ENCODE peak calls at places on chromosomes 7 and 10, in ten cellular contexts. B is hypothalamus; O is upper lobe of right lung; C is NCI-H774; D is stimulated activated CD4-positive, alpha-beta T cell treated with anti-CD3 and anti-CD28 coated beads, Interleukin-1b, Interleukin-23, amount 100 ng/mL, for 48 hours; E is GM13977; G is ELR; P is Calu3; S is iris pigment epithelial cell; H is caudate nucleus. A is an unnamed sample.

GRCh38 chr7:100567751-100568175 is 5.9 kb downstream of the SAP25 start:
- DNase-seq in O (peak; percentile 66), G (no peak), P (no peak), E (no peak), D (no peak), H (no peak), S (no peak), B (no peak), C (peak; percentile 35), A (no peak)

GRCh38 chr7:36207451-36208291 is 54.6 kb downstream of the EEPD1 start:
- DNase-seq in G (peak; percentile 89), C (no peak), B (peak; percentile 41), H (no peak), S (peak; percentile 96), E (no peak), D (no peak), O (no peak), P (peak; percentile 31), A (peak; percentile 36)

GRCh38 chr7:99380823-99381663 is 6.5 kb downstream of the ARPC1B start:
- DNase-seq in E (peak; percentile 87), D (peak; percentile 95), S (peak; percentile 62), H (peak; percentile 9), B (no peak), P (no peak), C (no peak), G (no peak), O (no peak), A (no peak)

GRCh38 chr10:106925187-106925586 is 239.3 kb downstream of the SORCS1 start:
- DNase-seq in G (no peak), C (no peak), E (no peak), P (no peak), O (no peak), D (no peak), S (no peak), B (no peak), H (no peak), A (no peak)

GRCh38 chr10:45235823-45236222 is 79.6 kb downstream of the OR13A1 start:
- DNase-seq in E (no peak), C (no peak), S (peak; percentile 19), B (no peak), D (no peak), P (peak; percentile 5), G (peak; percentile 34), H (no peak), O (no peak), A (no peak)

GRCh38 chr10:112231602-112232001 is 48.0 kb upstream of the GPAM start:
- DNase-seq in S (no peak), D (no peak), G (no peak), B (no peak), H (no peak), E (no peak), O (no peak), C (no peak), P (no peak), A (no peak)

GRCh38 chr7:91098566-91098965 is 165.7 kb upstream of the FZD1 start:
- DNase-seq in D (no peak), S (peak; percentile 47), B (no peak), C (no peak), H (no peak), E (no peak), P (no peak), O (no peak), G (peak; percentile 2), A (no peak)

GRCh38 chr10:120735773-120736371 is 115.3 kb upstream of the WDR11 start:
- DNase-seq in P (no peak), S (peak; percentile 44), D (no peak), H (no peak), O (no peak), E (peak; percentile 38), B (no peak), C (no peak), G (peak; percentile 49), A (no peak)

GRCh38 chr7:36605261-36605660 is 119.0 kb downstream of the AOAH start:
- DNase-seq in O (no peak), P (peak; percentile 24), G (peak; percentile 57), C (no peak), S (peak; percentile 22), B (no peak), H (no peak), E (no peak), D (no peak), A (no peak)

GRCh38 chr7:128783143-128783799 is 7.7 kb upstream of the OPN1SW start:
- DNase-seq in H (no peak), D (peak; percentile 7), B (peak; percentile 47), O (no peak), G (peak; percentile 70), P (no peak), E (no peak), S (peak; percentile 82), C (peak; percentile 10), A (no peak)

GRCh38 chr7:107889992-107890391 is 991 bp upstream of the DLD start:
- DNase-seq in P (no peak), G (no peak), B (no peak), S (no peak), H (no peak), E (no peak), O (no peak), D (no peak), C (no peak), A (no peak)

GRCh38 chr7:143456992-143457793 is 13.9 kb downstream of the TAS2R60 start:
- DNase-seq in B (no peak), O (no peak), P (no peak), H (no peak), D (no peak), C (no peak), G (peak; percentile 53), S (peak; percentile 18), E (no peak), A (no peak)

GRCh38 chr7:136389933-136390332 is 412.8 kb upstream of the MTPN start:
- DNase-seq in D (no peak), S (no peak), P (no peak), E (no peak), C (no peak), H (no peak), B (no peak), O (no peak), G (no peak), A (no peak)

GRCh38 chr10:98125940-98126631 is 8.4 kb upstream of the R3HCC1L start:
- DNase-seq in G (no peak), P (no peak), S (no peak), O (no peak), B (no peak), H (no peak), E (no peak), D (no peak), C (no peak), A (no peak)

GRCh38 chr7:139958599-139959380 is 104.0 kb downstream of the PARP12 start:
- DNase-seq in E (no peak), P (no peak), H (no peak), G (no peak), C (no peak), B (no peak), S (peak; percentile 74), D (no peak), O (no peak), A (no peak)

GRCh38 chr10:100006241-100006886 is 3.4 kb downstream of the DNMBP start:
- DNase-seq in B (no peak), G (peak; percentile 99), E (peak; percentile 74), C (no peak), S (peak; percentile 98), D (peak; percentile 18), H (no peak), P (peak; percentile 12), O (no peak), A (no peak)

GRCh38 chr7:5094641-5095040 is 49.0 kb downstream of the RBAK start:
- DNase-seq in H (no peak), G (peak; percentile 26), P (no peak), D (no peak), E (no peak), S (no peak), B (no peak), O (no peak), C (no peak), A (no peak)

GRCh38 chr10:97676770-97677581 is 10.1 kb downstream of the AVPI1 start:
- DNase-seq in E (peak; percentile 83), C (no peak), O (no peak), S (peak; percentile 56), D (peak; percentile 39), H (no peak), P (peak; percentile 49), G (peak; percentile 75), B (peak; percentile 8), A (no peak)

GRCh38 chr7:54841772-54842707 is 83.0 kb upstream of the SEC61G start:
- DNase-seq in O (no peak), D (no peak), C (no peak), S (peak; percentile 66), P (peak; percentile 66), B (no peak), E (no peak), H (no peak), G (peak; percentile 62), A (no peak)

A was measured in anterior cingulate cortex.